ENCODE peak calls at places on chromosomes 3 and 15, in four cellular contexts. One of them, this sample, is unnamed.

GRCh38 chr15:89389841-89390603 is 55.4 kb upstream of the POLG start:
- DNase-seq in WTC11: no peak
- DNase-seq in anterior cingulate cortex: peak
- DNase-seq in thoracic aorta: no peak
- DNase-seq in this sample: no peak

GRCh38 chr15:46344906-46345305 is 710.1 kb downstream of the SQOR start:
- DNase-seq in WTC11: no peak
- DNase-seq in anterior cingulate cortex: no peak
- DNase-seq in thoracic aorta: no peak
- DNase-seq in this sample: no peak

GRCh38 chr15:98997312-98997711 is 10.3 kb downstream of the PGPEP1L start:
- DNase-seq in WTC11: no peak
- DNase-seq in anterior cingulate cortex: no peak
- DNase-seq in thoracic aorta: no peak
- DNase-seq in this sample: no peak

GRCh38 chr3:157499342-157499963 is 3.8 kb downstream of the VEPH1 start:
- DNase-seq in WTC11: peak
- DNase-seq in anterior cingulate cortex: peak
- DNase-seq in thoracic aorta: no peak
- DNase-seq in this sample: no peak

GRCh38 chr3:73449774-73450173 is 175.0 kb downstream of the PDZRN3 start:
- DNase-seq in WTC11: no peak
- DNase-seq in anterior cingulate cortex: no peak
- DNase-seq in thoracic aorta: no peak
- DNase-seq in this sample: no peak

GRCh38 chr15:74725241-74725774 is at the start of gene CYP1A1:
- DNase-seq in WTC11: peak
- DNase-seq in anterior cingulate cortex: no peak
- DNase-seq in thoracic aorta: no peak
- DNase-seq in this sample: no peak

GRCh38 chr3:108001457-108001856 is 89.4 kb downstream of the CD47 start:
- DNase-seq in WTC11: no peak
- DNase-seq in anterior cingulate cortex: no peak
- DNase-seq in thoracic aorta: no peak
- DNase-seq in this sample: no peak

GRCh38 chr3:110341047-110341446 is 730.6 kb upstream of the NECTIN3 start:
- DNase-seq in WTC11: no peak
- DNase-seq in anterior cingulate cortex: no peak
- DNase-seq in thoracic aorta: no peak
- DNase-seq in this sample: no peak

GRCh38 chr3:39103324-39103693 is 4.1 kb downstream of the GORASP1 start:
- DNase-seq in WTC11: no peak
- DNase-seq in anterior cingulate cortex: no peak
- DNase-seq in thoracic aorta: no peak
- DNase-seq in this sample: no peak

GRCh38 chr3:69324362-69325025 is 61.4 kb downstream of the FRMD4B start:
- DNase-seq in WTC11: no peak
- DNase-seq in anterior cingulate cortex: no peak
- DNase-seq in thoracic aorta: no peak
- DNase-seq in this sample: no peak

GRCh38 chr3:60557122-60557521 is 694.1 kb downstream of the FHIT start:
- DNase-seq in WTC11: no peak
- DNase-seq in anterior cingulate cortex: no peak
- DNase-seq in thoracic aorta: no peak
- DNase-seq in this sample: no peak

GRCh38 chr15:72161351-72162132 is 36.0 kb downstream of the GRAMD2A start:
- DNase-seq in WTC11: no peak
- DNase-seq in anterior cingulate cortex: peak
- DNase-seq in thoracic aorta: no peak
- DNase-seq in this sample: no peak

GRCh38 chr3:32500880-32501784 is 1.5 kb downstream of the CMTM6 start:
- DNase-seq in WTC11: no peak
- DNase-seq in anterior cingulate cortex: no peak
- DNase-seq in thoracic aorta: no peak
- DNase-seq in this sample: no peak

This sample was measured in gastrocnemius medialis.